ENCODE peak calls at places on chromosomes 5 and 9, in four cellular contexts. One of them, this sample, is unnamed.

GRCh38 chr5:64884541-64884940 is 115.8 kb downstream of the CWC27 start:
- DNase-seq in astrocyte of the spinal cord: no peak
- DNase-seq in NAMALWA: no peak
- DNase-seq in cardiac fibroblast: no peak
- DNase-seq in this sample: no peak

GRCh38 chr9:123420560-123421210 is 64.7 kb downstream of the CRB2 start:
- DNase-seq in cardiac fibroblast: no peak
- DNase-seq in astrocyte of the spinal cord: no peak
- DNase-seq in NAMALWA: no peak
- DNase-seq in this sample: no peak

GRCh38 chr5:178417391-178417811 is 172.8 kb downstream of the COL23A1 start:
- DNase-seq in NAMALWA: no peak
- DNase-seq in cardiac fibroblast: no peak
- DNase-seq in astrocyte of the spinal cord: no peak
- DNase-seq in this sample: no peak

GRCh38 chr5:155001523-155001922 is 12.0 kb upstream of the KIF4B start:
- DNase-seq in astrocyte of the spinal cord: no peak
- DNase-seq in cardiac fibroblast: no peak
- DNase-seq in NAMALWA: no peak
- DNase-seq in this sample: no peak

GRCh38 chr9:101326501-101326900 is 58.3 kb downstream of the BAAT start:
- DNase-seq in NAMALWA: no peak
- DNase-seq in cardiac fibroblast: no peak
- DNase-seq in astrocyte of the spinal cord: no peak
- DNase-seq in this sample: no peak

GRCh38 chr9:136342191-136343120 is 15.1 kb downstream of the GPSM1 start:
- DNase-seq in cardiac fibroblast: peak
- DNase-seq in astrocyte of the spinal cord: peak
- DNase-seq in NAMALWA: peak
- DNase-seq in this sample: peak

GRCh38 chr5:72366324-72366976 is 46.3 kb downstream of the PTCD2 start:
- DNase-seq in cardiac fibroblast: peak
- DNase-seq in NAMALWA: peak
- DNase-seq in astrocyte of the spinal cord: peak
- DNase-seq in this sample: no peak

GRCh38 chr9:98271479-98271878 is 16.0 kb upstream of the TBC1D2 start:
- DNase-seq in cardiac fibroblast: no peak
- DNase-seq in NAMALWA: no peak
- DNase-seq in astrocyte of the spinal cord: no peak
- DNase-seq in this sample: no peak

GRCh38 chr5:137040641-137041340 is 458.3 kb downstream of the SPOCK1 start:
- DNase-seq in astrocyte of the spinal cord: no peak
- DNase-seq in cardiac fibroblast: peak
- DNase-seq in NAMALWA: no peak
- DNase-seq in this sample: no peak

GRCh38 chr9:21504113-21504512 is 22.0 kb upstream of the IFNE start:
- DNase-seq in cardiac fibroblast: no peak
- DNase-seq in astrocyte of the spinal cord: no peak
- DNase-seq in NAMALWA: no peak
- DNase-seq in this sample: no peak

GRCh38 chr9:69771775-69772418 is 12.1 kb upstream of the PTAR1 start:
- DNase-seq in cardiac fibroblast: peak
- DNase-seq in astrocyte of the spinal cord: peak
- DNase-seq in NAMALWA: no peak
- DNase-seq in this sample: no peak

GRCh38 chr5:145946112-145946861 is 9.9 kb downstream of the SH3RF2 start:
- DNase-seq in NAMALWA: no peak
- DNase-seq in astrocyte of the spinal cord: peak
- DNase-seq in cardiac fibroblast: peak
- DNase-seq in this sample: no peak

GRCh38 chr5:40078907-40079575 is 600.7 kb upstream of the PTGER4 start:
- DNase-seq in astrocyte of the spinal cord: no peak
- DNase-seq in NAMALWA: no peak
- DNase-seq in cardiac fibroblast: no peak
- DNase-seq in this sample: no peak

GRCh38 chr5:123125172-123125508 is 36.1 kb downstream of the PRDM6 start:
- DNase-seq in astrocyte of the spinal cord: peak
- DNase-seq in NAMALWA: no peak
- DNase-seq in cardiac fibroblast: peak
- DNase-seq in this sample: no peak

GRCh38 chr9:109466623-109467590 is 31.2 kb downstream of the PTPN3 start:
- DNase-seq in astrocyte of the spinal cord: peak
- DNase-seq in cardiac fibroblast: peak
- DNase-seq in NAMALWA: no peak
- DNase-seq in this sample: no peak

GRCh38 chr5:72818866-72819534 is 2.5 kb downstream of the TNPO1 start:
- DNase-seq in astrocyte of the spinal cord: peak
- DNase-seq in cardiac fibroblast: peak
- DNase-seq in NAMALWA: peak
- DNase-seq in this sample: peak

GRCh38 chr9:749712-750111 is 91.8 kb upstream of the DMRT1 start:
- DNase-seq in cardiac fibroblast: no peak
- DNase-seq in NAMALWA: no peak
- DNase-seq in astrocyte of the spinal cord: peak
- DNase-seq in this sample: no peak

GRCh38 chr5:73218552-73219171 is 45.7 kb downstream of the TMEM174 start:
- DNase-seq in astrocyte of the spinal cord: peak
- DNase-seq in NAMALWA: peak
- DNase-seq in cardiac fibroblast: peak
- DNase-seq in this sample: no peak

GRCh38 chr9:77305622-77306365 is 128.5 kb downstream of the VPS13A start:
- DNase-seq in NAMALWA: no peak
- DNase-seq in astrocyte of the spinal cord: no peak
- DNase-seq in cardiac fibroblast: peak
- DNase-seq in this sample: no peak

GRCh38 chr5:93503598-93504067 is 77.4 kb downstream of the NR2F1-AS1 start:
- DNase-seq in NAMALWA: no peak
- DNase-seq in cardiac fibroblast: peak
- DNase-seq in astrocyte of the spinal cord: peak
- DNase-seq in this sample: no peak

GRCh38 chr5:91443028-91443427 is 59.9 kb upstream of the ARRDC3 start:
- DNase-seq in cardiac fibroblast: peak
- DNase-seq in astrocyte of the spinal cord: peak
- DNase-seq in NAMALWA: no peak
- DNase-seq in this sample: no peak

GRCh38 chr5:109691248-109691574 is 1.5 kb downstream of the MAN2A1 start:
- DNase-seq in cardiac fibroblast: no peak
- DNase-seq in astrocyte of the spinal cord: no peak
- DNase-seq in NAMALWA: no peak
- DNase-seq in this sample: no peak

GRCh38 chr9:133355881-133356357 is 368 bp downstream of the SURF1 start:
- DNase-seq in cardiac fibroblast: peak
- DNase-seq in NAMALWA: peak
- DNase-seq in astrocyte of the spinal cord: no peak
- DNase-seq in this sample: no peak

GRCh38 chr5:10513501-10514442 is 50.1 kb upstream of the ANKRD33B start:
- DNase-seq in cardiac fibroblast: peak
- DNase-seq in NAMALWA: no peak
- DNase-seq in astrocyte of the spinal cord: peak
- DNase-seq in this sample: no peak

GRCh38 chr9:34579097-34579818 is 10.3 kb downstream of the CNTFR start:
- DNase-seq in astrocyte of the spinal cord: no peak
- DNase-seq in NAMALWA: no peak
- DNase-seq in cardiac fibroblast: no peak
- DNase-seq in this sample: no peak

GRCh38 chr9:93093449-93094293 is 2.3 kb upstream of the CARD19 start:
- DNase-seq in astrocyte of the spinal cord: no peak
- DNase-seq in cardiac fibroblast: no peak
- DNase-seq in NAMALWA: peak
- DNase-seq in this sample: no peak

GRCh38 chr5:81838307-81838906 is 87.5 kb upstream of the SSBP2 start:
- DNase-seq in NAMALWA: peak
- DNase-seq in cardiac fibroblast: peak
- DNase-seq in astrocyte of the spinal cord: peak
- DNase-seq in this sample: no peak

GRCh38 chr9:7760014-7760415 is 39.6 kb downstream of the DMAC1 start:
- DNase-seq in astrocyte of the spinal cord: no peak
- DNase-seq in cardiac fibroblast: peak
- DNase-seq in NAMALWA: no peak
- DNase-seq in this sample: no peak

GRCh38 chr9:79390077-79390673 is 181.6 kb upstream of the TLE4 start:
- DNase-seq in NAMALWA: no peak
- DNase-seq in cardiac fibroblast: peak
- DNase-seq in astrocyte of the spinal cord: peak
- DNase-seq in this sample: no peak

GRCh38 chr5:60945760-60946253 is 802 bp downstream of the NDUFAF2 start:
- DNase-seq in NAMALWA: no peak
- DNase-seq in cardiac fibroblast: peak
- DNase-seq in astrocyte of the spinal cord: peak
- DNase-seq in this sample: no peak

GRCh38 chr5:93076566-93076965 is 504.5 kb downstream of the NR2F1-AS1 start:
- DNase-seq in NAMALWA: no peak
- DNase-seq in cardiac fibroblast: peak
- DNase-seq in astrocyte of the spinal cord: no peak
- DNase-seq in this sample: no peak

GRCh38 chr9:79012561-79012960 is 559.2 kb upstream of the TLE4 start:
- DNase-seq in cardiac fibroblast: peak
- DNase-seq in astrocyte of the spinal cord: peak
- DNase-seq in NAMALWA: no peak
- DNase-seq in this sample: no peak

GRCh38 chr5:173395257-173395932 is 67.2 kb upstream of the STC2 start:
- DNase-seq in cardiac fibroblast: peak
- DNase-seq in astrocyte of the spinal cord: peak
- DNase-seq in NAMALWA: no peak
- DNase-seq in this sample: no peak